ENCODE peak calls at places on chromosomes 16 and 17, in six cellular contexts. M is GM12891, J is GM23338, Q is K562, L is stomach, P is GM12892. S is an unnamed sample.

GRCh38 chr17:2171725-2172446 is 117.0 kb downstream of the HIC1 start:
- DNase-seq in M (no peak), J (peak; percentile 13), Q (no peak), L (peak; percentile 74), P (no peak), S (no peak)

GRCh38 chr17:61284746-61285145 is 114.9 kb upstream of the TBX2 start:
- DNase-seq in M (no peak), J (no peak), Q (no peak), L (no peak), P (no peak), S (no peak)

GRCh38 chr16:66618588-66618987 is 14.1 kb downstream of the CMTM3 start:
- DNase-seq in M (no peak), J (no peak), Q (no peak), L (no peak), P (no peak), S (no peak)

GRCh38 chr17:5133311-5133710 is 17.5 kb downstream of the USP6 start:
- DNase-seq in M (no peak), J (no peak), Q (no peak), L (no peak), P (no peak), S (no peak)

GRCh38 chr16:88350922-88351321 is 31.8 kb upstream of the ZNF469 start:
- DNase-seq in M (no peak), J (no peak), Q (no peak), L (no peak), P (no peak), S (no peak)

GRCh38 chr17:48374650-48375230 is 55.3 kb downstream of the SKAP1 start:
- DNase-seq in M (peak; percentile 12), J (peak; percentile 85), Q (peak; percentile 41), L (peak; percentile 43), P (no peak), S (peak; percentile 9)

GRCh38 chr17:11935734-11936406 is 61.4 kb downstream of the ZNF18 start:
- DNase-seq in M (peak; percentile 16), J (peak; percentile 80), Q (peak; percentile 48), L (no peak), P (no peak), S (peak; percentile 89)

GRCh38 chr17:549197-550040 is 165.2 kb downstream of the VPS53 start:
- DNase-seq in M (no peak), J (no peak), Q (no peak), L (no peak), P (no peak), S (no peak)

GRCh38 chr16:85398688-85399582 is 214.2 kb upstream of the GSE1 start:
- DNase-seq in M (no peak), J (no peak), Q (no peak), L (no peak), P (no peak), S (peak; percentile 34)

GRCh38 chr17:10266477-10266876 is 68.1 kb upstream of the GAS7 start:
- DNase-seq in M (no peak), J (no peak), Q (no peak), L (no peak), P (no peak), S (no peak)

GRCh38 chr16:57704905-57705852 is 10.6 kb downstream of the DRC7 start:
- DNase-seq in M (no peak), J (no peak), Q (no peak), L (no peak), P (no peak), S (no peak)

DNA sequence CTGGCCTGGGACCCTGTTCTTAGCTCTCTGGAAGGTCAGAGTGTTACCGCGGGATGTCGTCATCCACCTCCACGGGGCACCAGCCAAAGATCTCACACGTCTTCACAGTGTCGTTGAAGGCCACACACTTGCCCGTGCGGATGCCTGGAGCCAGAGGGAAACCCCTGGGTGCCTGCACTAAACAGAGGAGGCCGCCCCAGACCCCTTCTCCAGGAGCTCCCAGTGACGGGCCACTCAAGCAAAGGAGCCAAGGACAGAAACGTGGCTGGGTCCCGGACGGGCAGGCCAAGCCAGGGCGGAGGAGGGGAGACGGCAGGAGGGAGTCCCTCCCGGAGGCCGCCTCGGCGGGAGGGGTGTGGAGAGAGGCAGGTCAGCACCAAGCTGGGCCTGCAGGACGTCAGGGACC is 11.0 kb upstream of the CAMKK1 start:
- DNase-seq in M (no peak), J (no peak), Q (no peak), L (no peak), P (no peak), S (no peak)
- TF ChIP-seq POLR2AphosphoS5 in M (no peak), J (no peak), Q (no peak), L (no peak), P (no peak), S (no peak)

GRCh38 chr17:74770498-74771318 is 5.4 kb downstream of the NAT9 start:
- DNase-seq in M (peak; percentile 75), J (peak; percentile 85), Q (peak; percentile 55), L (peak; percentile 89), P (peak; percentile 74), S (peak; percentile 82)
- TF ChIP-seq POLR2AphosphoS5 in M (no peak), J (peak; percentile 7), Q (no peak), L (peak; percentile 82), P (no peak), S (no peak)

DNA sequence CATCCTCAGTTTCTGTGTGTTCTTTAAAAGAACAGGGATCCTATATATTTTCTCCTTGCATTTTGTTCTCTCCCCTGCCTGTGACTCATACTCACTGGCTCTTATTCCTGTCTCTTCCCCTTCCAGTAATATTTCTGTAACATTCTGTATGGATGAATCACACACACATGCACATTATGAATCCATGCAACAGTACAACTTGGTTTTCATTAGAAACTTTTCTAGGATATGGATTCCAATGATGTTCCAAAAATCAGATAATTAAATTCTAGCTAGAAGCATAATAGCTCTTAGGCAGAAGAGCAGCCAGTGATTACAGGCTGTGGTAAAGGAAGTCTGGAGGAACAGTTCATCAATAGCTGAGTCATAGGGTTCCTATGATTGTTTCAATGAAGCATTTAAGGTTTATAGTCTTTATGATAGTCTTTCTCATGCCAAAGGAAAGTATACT is 119.6 kb upstream of the PMFBP1 start:
- DNase-seq in M (no peak), J (no peak), Q (no peak), L (no peak), P (no peak), S (no peak)
- TF ChIP-seq POLR2AphosphoS5 in M (no peak), J (no peak), Q (no peak), L (peak; percentile 6), P (no peak), S (no peak)

DNA sequence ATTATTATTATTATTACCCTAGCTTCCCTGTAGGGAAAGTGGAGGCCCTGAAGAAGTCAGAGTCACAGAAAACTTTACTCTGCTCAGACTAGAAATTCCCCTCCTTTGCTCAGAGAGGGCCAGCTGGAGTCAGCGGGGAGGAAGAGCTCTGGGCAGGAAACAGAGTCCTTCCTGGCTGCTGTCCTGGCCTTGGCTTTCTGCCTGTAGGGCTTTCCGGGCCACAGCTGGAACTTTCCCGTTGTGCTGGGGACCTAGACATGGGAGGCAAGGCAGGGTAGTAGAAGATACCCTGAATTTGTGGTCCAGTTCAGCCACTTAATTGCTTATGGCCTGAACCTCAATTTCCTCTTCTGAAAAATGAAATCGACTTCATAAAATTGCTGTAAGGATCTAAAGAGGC is 14.0 kb upstream of the CCL2 start:
- DNase-seq in M (no peak), J (no peak), Q (no peak), L (peak; percentile 29), P (no peak), S (no peak)
- TF ChIP-seq POLR2AphosphoS5 in M (no peak), J (no peak), Q (no peak), L (no peak), P (no peak), S (no peak)

GRCh38 chr16:69767459-69768229 is 5.5 kb downstream of the WWP2 start:
- DNase-seq in M (no peak), J (no peak), Q (no peak), L (no peak), P (no peak), S (no peak)

GRCh38 chr16:69763557-69763942 is 1.4 kb downstream of the WWP2 start:
- DNase-seq in M (no peak), J (no peak), Q (no peak), L (no peak), P (no peak), S (no peak)

GRCh38 chr16:69761983-69762842 is at the start of gene WWP2:
- DNase-seq in M (peak; percentile 79), J (peak; percentile 91), Q (peak; percentile 93), L (peak; percentile 82), P (peak; percentile 77), S (peak; percentile 54)

GRCh38 chr16:69762843-69763556 is 868 bp downstream of the WWP2 start:
- DNase-seq in M (no peak), J (no peak), Q (no peak), L (no peak), P (no peak), S (no peak)
- TF ChIP-seq POLR2AphosphoS5 in M (no peak), J (no peak), Q (no peak), L (peak; percentile 6), P (no peak), S (no peak)

GRCh38 chr17:41466988-41467387 is at the start of gene KRT32:
- DNase-seq in M (no peak), J (no peak), Q (no peak), L (no peak), P (no peak), S (no peak)

GRCh38 chr17:41462705-41463104 is 4.5 kb downstream of the KRT32 start:
- DNase-seq in M (no peak), J (no peak), Q (no peak), L (no peak), P (no peak), S (no peak)

GRCh38 chr17:41464173-41464572 is 3.0 kb downstream of the KRT32 start:
- DNase-seq in M (no peak), J (no peak), Q (no peak), L (no peak), P (no peak), S (no peak)

GRCh38 chr17:41463746-41464145 is 3.4 kb downstream of the KRT32 start:
- DNase-seq in M (no peak), J (no peak), Q (no peak), L (no peak), P (no peak), S (no peak)

GRCh38 chr17:41464682-41465081 is 2.5 kb downstream of the KRT32 start:
- DNase-seq in M (no peak), J (no peak), Q (no peak), L (peak; percentile 59), P (no peak), S (no peak)
- TF ChIP-seq POLR2AphosphoS5 in M (no peak), J (no peak), Q (no peak), L (peak; percentile 72), P (no peak), S (no peak)

GRCh38 chr17:58764373-58764772 is 8.7 kb downstream of the PPM1E start:
- DNase-seq in M (no peak), J (no peak), Q (no peak), L (no peak), P (no peak), S (no peak)
- TF ChIP-seq POLR2AphosphoS5 in M (no peak), J (no peak), Q (no peak), L (no peak), P (no peak), S (no peak)

DNA sequence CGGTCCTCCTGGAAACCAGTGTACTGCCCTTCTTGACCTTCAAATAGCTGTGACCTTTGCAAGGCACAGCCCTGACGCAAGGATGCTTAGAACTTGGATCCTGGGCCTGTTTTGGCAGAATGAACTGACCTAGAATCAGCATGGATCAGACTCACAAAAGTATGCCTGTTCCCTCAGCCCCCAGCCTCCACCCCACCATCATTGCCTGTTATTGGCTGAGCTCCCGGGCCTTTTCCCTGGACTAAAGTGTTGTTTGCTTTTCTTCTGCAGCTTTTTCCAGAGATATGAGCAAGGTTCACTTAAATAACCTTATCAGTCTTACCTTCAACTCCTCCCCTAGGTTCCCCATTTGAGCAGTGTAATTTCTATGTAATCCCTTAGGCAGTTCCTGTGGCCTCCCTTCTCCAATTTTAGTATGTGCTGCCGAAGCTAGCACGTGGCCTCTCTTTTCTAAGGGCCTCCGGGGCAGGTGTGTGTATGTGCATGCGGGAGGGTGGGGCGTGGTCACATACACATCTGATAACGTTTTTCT is 347.4 kb downstream of the MAF start:
- DNase-seq in M (no peak), J (no peak), Q (no peak), L (peak; percentile 77), P (no peak), S (no peak)
- TF ChIP-seq POLR2AphosphoS5 in M (no peak), J (no peak), Q (no peak), L (peak; percentile 28), P (no peak), S (no peak)